ENCODE peak calls at places on chromosomes 13 and 19, in eight cellular contexts. One of them, this sample, is unnamed.
A peak's percentile ranks its signal among the peaks of the same experiment; 100 is the strongest.

GRCh38 chr13:96958286-96958891 is 35.9 kb downstream of the OXGR1 start:
- DNase-seq in endothelial cell: peak; percentile 18
- DNase-seq in Right ventricle myocardium superior: no peak
- DNase-seq in amniotic stem cell: peak; percentile 16
- DNase-seq in T-helper 9 cell: no peak
- DNase-seq in sigmoid colon: no peak
- DNase-seq in NCI-H1105: peak; percentile 21
- DNase-seq in activated CD4-positive, CD25-positive, alpha-beta regulatory T cell: no peak
- DNase-seq in this sample: peak; percentile 72

GRCh38 chr19:5520501-5520900 is 47.3 kb downstream of the TINCR start:
- DNase-seq in sigmoid colon: no peak
- DNase-seq in activated CD4-positive, CD25-positive, alpha-beta regulatory T cell: no peak
- DNase-seq in NCI-H1105: no peak
- DNase-seq in T-helper 9 cell: no peak
- DNase-seq in endothelial cell: no peak
- DNase-seq in Right ventricle myocardium superior: no peak
- DNase-seq in amniotic stem cell: no peak
- DNase-seq in this sample: no peak

GRCh38 chr13:112905086-112905485 is 63.9 kb upstream of the MCF2L start:
- DNase-seq in NCI-H1105: no peak
- DNase-seq in sigmoid colon: no peak
- DNase-seq in Right ventricle myocardium superior: no peak
- DNase-seq in T-helper 9 cell: no peak
- DNase-seq in activated CD4-positive, CD25-positive, alpha-beta regulatory T cell: no peak
- DNase-seq in endothelial cell: no peak
- DNase-seq in amniotic stem cell: no peak
- DNase-seq in this sample: no peak

GRCh38 chr13:35690546-35690945 is 214.1 kb upstream of the MAB21L1 start:
- DNase-seq in T-helper 9 cell: no peak
- DNase-seq in Right ventricle myocardium superior: no peak
- DNase-seq in NCI-H1105: no peak
- DNase-seq in endothelial cell: no peak
- DNase-seq in activated CD4-positive, CD25-positive, alpha-beta regulatory T cell: no peak
- DNase-seq in amniotic stem cell: no peak
- DNase-seq in sigmoid colon: no peak
- DNase-seq in this sample: no peak

GRCh38 chr19:20660473-20660872 is 898 bp downstream of the ZNF626 start:
- DNase-seq in endothelial cell: no peak
- DNase-seq in T-helper 9 cell: no peak
- DNase-seq in sigmoid colon: no peak
- DNase-seq in Right ventricle myocardium superior: no peak
- DNase-seq in amniotic stem cell: no peak
- DNase-seq in NCI-H1105: no peak
- DNase-seq in activated CD4-positive, CD25-positive, alpha-beta regulatory T cell: no peak
- DNase-seq in this sample: no peak

GRCh38 chr19:13835791-13836723 is 40.8 kb downstream of the ZSWIM4 start:
- DNase-seq in NCI-H1105: no peak
- DNase-seq in Right ventricle myocardium superior: peak; percentile 82
- DNase-seq in activated CD4-positive, CD25-positive, alpha-beta regulatory T cell: no peak
- DNase-seq in amniotic stem cell: no peak
- DNase-seq in sigmoid colon: no peak
- DNase-seq in endothelial cell: no peak
- DNase-seq in T-helper 9 cell: no peak
- DNase-seq in this sample: no peak

GRCh38 chr13:31518666-31519065 is 220.7 kb upstream of the RXFP2 start:
- DNase-seq in Right ventricle myocardium superior: no peak
- DNase-seq in activated CD4-positive, CD25-positive, alpha-beta regulatory T cell: no peak
- DNase-seq in amniotic stem cell: no peak
- DNase-seq in T-helper 9 cell: no peak
- DNase-seq in sigmoid colon: no peak
- DNase-seq in endothelial cell: no peak
- DNase-seq in NCI-H1105: no peak
- DNase-seq in this sample: no peak

GRCh38 chr19:38729653-38730469 is 14.4 kb downstream of the CAPN12 start:
- DNase-seq in activated CD4-positive, CD25-positive, alpha-beta regulatory T cell: peak; percentile 68
- DNase-seq in amniotic stem cell: no peak
- DNase-seq in sigmoid colon: peak; percentile 82
- DNase-seq in Right ventricle myocardium superior: peak; percentile 86
- DNase-seq in T-helper 9 cell: peak; percentile 75
- DNase-seq in endothelial cell: peak; percentile 89
- DNase-seq in NCI-H1105: peak; percentile 25
- DNase-seq in this sample: peak; percentile 67

GRCh38 chr13:88459335-88459734 is 788.2 kb downstream of the SLITRK5 start:
- DNase-seq in NCI-H1105: no peak
- DNase-seq in endothelial cell: no peak
- DNase-seq in activated CD4-positive, CD25-positive, alpha-beta regulatory T cell: no peak
- DNase-seq in amniotic stem cell: no peak
- DNase-seq in sigmoid colon: no peak
- DNase-seq in T-helper 9 cell: no peak
- DNase-seq in Right ventricle myocardium superior: no peak
- DNase-seq in this sample: no peak

GRCh38 chr13:20616059-20616797 is 49.3 kb downstream of the IFT88 start:
- DNase-seq in T-helper 9 cell: no peak
- DNase-seq in amniotic stem cell: peak; percentile 59
- DNase-seq in NCI-H1105: no peak
- DNase-seq in endothelial cell: no peak
- DNase-seq in Right ventricle myocardium superior: no peak
- DNase-seq in sigmoid colon: no peak
- DNase-seq in activated CD4-positive, CD25-positive, alpha-beta regulatory T cell: no peak
- DNase-seq in this sample: no peak

GRCh38 chr19:15463865-15464371 is 426 bp downstream of the RASAL3 start:
- DNase-seq in T-helper 9 cell: peak; percentile 69
- DNase-seq in amniotic stem cell: no peak
- DNase-seq in endothelial cell: no peak
- DNase-seq in sigmoid colon: no peak
- DNase-seq in activated CD4-positive, CD25-positive, alpha-beta regulatory T cell: peak; percentile 45
- DNase-seq in Right ventricle myocardium superior: peak; percentile 68
- DNase-seq in NCI-H1105: no peak
- DNase-seq in this sample: no peak

GRCh38 chr19:15328312-15328711 is 4.0 kb downstream of the BRD4 start:
- DNase-seq in Right ventricle myocardium superior: no peak
- DNase-seq in activated CD4-positive, CD25-positive, alpha-beta regulatory T cell: no peak
- DNase-seq in endothelial cell: no peak
- DNase-seq in sigmoid colon: no peak
- DNase-seq in amniotic stem cell: no peak
- DNase-seq in NCI-H1105: no peak
- DNase-seq in T-helper 9 cell: no peak
- DNase-seq in this sample: no peak

GRCh38 chr19:46748325-46749109 is 2.3 kb upstream of the STRN4 start:
- DNase-seq in activated CD4-positive, CD25-positive, alpha-beta regulatory T cell: peak; percentile 70
- DNase-seq in amniotic stem cell: peak; percentile 28
- DNase-seq in T-helper 9 cell: peak; percentile 83
- DNase-seq in NCI-H1105: no peak
- DNase-seq in endothelial cell: peak; percentile 86
- DNase-seq in Right ventricle myocardium superior: peak; percentile 83
- DNase-seq in sigmoid colon: no peak
- DNase-seq in this sample: peak; percentile 75

GRCh38 chr13:68099616-68100015 is 869.5 kb upstream of the PCDH9 start:
- DNase-seq in sigmoid colon: no peak
- DNase-seq in NCI-H1105: no peak
- DNase-seq in endothelial cell: no peak
- DNase-seq in Right ventricle myocardium superior: no peak
- DNase-seq in amniotic stem cell: no peak
- DNase-seq in T-helper 9 cell: no peak
- DNase-seq in activated CD4-positive, CD25-positive, alpha-beta regulatory T cell: no peak
- DNase-seq in this sample: no peak

GRCh38 chr19:8988204-8988603 is 22.0 kb downstream of the MUC16 start:
- DNase-seq in T-helper 9 cell: peak; percentile 29
- DNase-seq in activated CD4-positive, CD25-positive, alpha-beta regulatory T cell: no peak
- DNase-seq in Right ventricle myocardium superior: no peak
- DNase-seq in endothelial cell: no peak
- DNase-seq in sigmoid colon: no peak
- DNase-seq in amniotic stem cell: no peak
- DNase-seq in NCI-H1105: no peak
- DNase-seq in this sample: peak; percentile 38

GRCh38 chr19:41076286-41076685 is 12.0 kb upstream of the CYP2A13 start:
- DNase-seq in activated CD4-positive, CD25-positive, alpha-beta regulatory T cell: no peak
- DNase-seq in NCI-H1105: no peak
- DNase-seq in endothelial cell: no peak
- DNase-seq in Right ventricle myocardium superior: no peak
- DNase-seq in T-helper 9 cell: no peak
- DNase-seq in amniotic stem cell: no peak
- DNase-seq in sigmoid colon: no peak
- DNase-seq in this sample: no peak

GRCh38 chr13:113748101-113748861 is 10.7 kb upstream of the TMEM255B start:
- DNase-seq in amniotic stem cell: no peak
- DNase-seq in activated CD4-positive, CD25-positive, alpha-beta regulatory T cell: no peak
- DNase-seq in endothelial cell: no peak
- DNase-seq in T-helper 9 cell: no peak
- DNase-seq in Right ventricle myocardium superior: peak; percentile 57
- DNase-seq in sigmoid colon: no peak
- DNase-seq in NCI-H1105: no peak
- DNase-seq in this sample: no peak

GRCh38 chr13:98254541-98254940 is 77.5 kb upstream of the RNF113B start:
- DNase-seq in T-helper 9 cell: no peak
- DNase-seq in amniotic stem cell: peak; percentile 34
- DNase-seq in NCI-H1105: no peak
- DNase-seq in Right ventricle myocardium superior: no peak
- DNase-seq in sigmoid colon: no peak
- DNase-seq in endothelial cell: no peak
- DNase-seq in activated CD4-positive, CD25-positive, alpha-beta regulatory T cell: no peak
- DNase-seq in this sample: peak; percentile 29

GRCh38 chr19:50494186-50495019 is 16.6 kb downstream of the JOSD2 start:
- DNase-seq in T-helper 9 cell: no peak
- DNase-seq in endothelial cell: no peak
- DNase-seq in Right ventricle myocardium superior: peak; percentile 7
- DNase-seq in NCI-H1105: no peak
- DNase-seq in sigmoid colon: peak; percentile 26
- DNase-seq in amniotic stem cell: no peak
- DNase-seq in activated CD4-positive, CD25-positive, alpha-beta regulatory T cell: no peak
- DNase-seq in this sample: no peak

GRCh38 chr19:10769533-10770491 is 51.9 kb downstream of the DNM2 start:
- DNase-seq in Right ventricle myocardium superior: peak; percentile 73
- DNase-seq in activated CD4-positive, CD25-positive, alpha-beta regulatory T cell: no peak
- DNase-seq in T-helper 9 cell: no peak
- DNase-seq in NCI-H1105: no peak
- DNase-seq in sigmoid colon: peak; percentile 73
- DNase-seq in endothelial cell: peak; percentile 58
- DNase-seq in amniotic stem cell: no peak
- DNase-seq in this sample: peak; percentile 34

GRCh38 chr19:18843960-18844359 is 12.2 kb downstream of the UPF1 start:
- DNase-seq in NCI-H1105: no peak
- DNase-seq in endothelial cell: no peak
- DNase-seq in amniotic stem cell: no peak
- DNase-seq in T-helper 9 cell: no peak
- DNase-seq in sigmoid colon: no peak
- DNase-seq in Right ventricle myocardium superior: no peak
- DNase-seq in activated CD4-positive, CD25-positive, alpha-beta regulatory T cell: no peak
- DNase-seq in this sample: no peak

GRCh38 chr19:1746401-1747284 is 6.7 kb upstream of the ONECUT3 start:
- DNase-seq in Right ventricle myocardium superior: no peak
- DNase-seq in activated CD4-positive, CD25-positive, alpha-beta regulatory T cell: no peak
- DNase-seq in T-helper 9 cell: no peak
- DNase-seq in NCI-H1105: no peak
- DNase-seq in endothelial cell: no peak
- DNase-seq in sigmoid colon: no peak
- DNase-seq in amniotic stem cell: no peak
- DNase-seq in this sample: no peak

GRCh38 chr13:40508767-40509342 is 157.6 kb downstream of the FOXO1 start:
- DNase-seq in amniotic stem cell: no peak
- DNase-seq in Right ventricle myocardium superior: no peak
- DNase-seq in T-helper 9 cell: no peak
- DNase-seq in activated CD4-positive, CD25-positive, alpha-beta regulatory T cell: no peak
- DNase-seq in endothelial cell: no peak
- DNase-seq in NCI-H1105: no peak
- DNase-seq in sigmoid colon: no peak
- DNase-seq in this sample: no peak